ENCODE peak calls at places on chromosomes 13 and 19, in four cellular contexts. One of them, this sample, is unnamed.
A peak's percentile ranks its signal among the peaks of the same experiment; 100 is the strongest.

GRCh38 chr19:10686661-10687517 is 14.3 kb upstream of the QTRT1 start:
- DNase-seq in K562: no peak
- DNase-seq in GM12878: no peak
- DNase-seq in SK-N-SH: peak; percentile 10
- DNase-seq in this sample: no peak

GRCh38 chr13:61685683-61686013 is 270.0 kb upstream of the PCDH20 start:
- DNase-seq in K562: no peak
- DNase-seq in GM12878: no peak
- DNase-seq in SK-N-SH: peak; percentile 11
- DNase-seq in this sample: peak; percentile 24

GRCh38 chr19:15913384-15913783 is 15.5 kb upstream of the CYP4F2 start:
- DNase-seq in SK-N-SH: no peak
- DNase-seq in GM12878: no peak
- DNase-seq in K562: no peak
- DNase-seq in this sample: no peak

GRCh38 chr19:2422951-2423880 is 4.2 kb downstream of the TIMM13 start:
- DNase-seq in GM12878: no peak
- DNase-seq in SK-N-SH: no peak
- DNase-seq in K562: no peak
- DNase-seq in this sample: no peak

GRCh38 chr19:55440411-55441105 is 2.5 kb downstream of the SHISA7 start:
- DNase-seq in GM12878: no peak
- DNase-seq in K562: peak; percentile 95
- DNase-seq in SK-N-SH: peak; percentile 94
- DNase-seq in this sample: no peak

GRCh38 chr13:83883061-83883523 is 818 bp upstream of the SLITRK1 start:
- DNase-seq in SK-N-SH: no peak
- DNase-seq in K562: no peak
- DNase-seq in GM12878: no peak
- DNase-seq in this sample: no peak

GRCh38 chr13:113534236-113534860 is 43.8 kb upstream of the DCUN1D2 start:
- DNase-seq in GM12878: no peak
- DNase-seq in SK-N-SH: no peak
- DNase-seq in K562: no peak
- DNase-seq in this sample: no peak

GRCh38 chr13:99289674-99290337 is 17.4 kb downstream of the GPR183 start:
- DNase-seq in GM12878: no peak
- DNase-seq in SK-N-SH: no peak
- DNase-seq in K562: no peak
- DNase-seq in this sample: no peak

GRCh38 chr13:90675129-90675528 is 672.4 kb upstream of the MIR17HG start:
- DNase-seq in GM12878: no peak
- DNase-seq in K562: no peak
- DNase-seq in SK-N-SH: peak; percentile 11
- DNase-seq in this sample: no peak

GRCh38 chr19:19782783-19783182 is 38.8 kb downstream of the ZNF506 start:
- DNase-seq in GM12878: no peak
- DNase-seq in SK-N-SH: no peak
- DNase-seq in K562: no peak
- DNase-seq in this sample: no peak

GRCh38 chr13:21361706-21362105 is 97.4 kb downstream of the ZDHHC20 start:
- DNase-seq in K562: no peak
- DNase-seq in GM12878: no peak
- DNase-seq in SK-N-SH: no peak
- DNase-seq in this sample: no peak

GRCh38 chr13:28355822-28356371 is 139.0 kb downstream of the FLT1 start:
- DNase-seq in SK-N-SH: no peak
- DNase-seq in K562: no peak
- DNase-seq in GM12878: no peak
- DNase-seq in this sample: no peak

GRCh38 chr13:43487459-43487858 is 299.3 kb downstream of the ENOX1 start:
- DNase-seq in K562: no peak
- DNase-seq in SK-N-SH: peak; percentile 21
- DNase-seq in GM12878: no peak
- DNase-seq in this sample: no peak

GRCh38 chr19:41795031-41795461 is 1.3 kb upstream of the CEACAM3 start:
- DNase-seq in K562: peak; percentile 36
- DNase-seq in GM12878: peak; percentile 23
- DNase-seq in SK-N-SH: peak; percentile 35
- DNase-seq in this sample: peak; percentile 49

GRCh38 chr13:49240017-49240416 is 7.7 kb upstream of the CDADC1 start:
- DNase-seq in SK-N-SH: no peak
- DNase-seq in GM12878: no peak
- DNase-seq in K562: no peak
- DNase-seq in this sample: no peak

GRCh38 chr19:58305932-58306323 is 751 bp downstream of the ERVK3-1 start:
- DNase-seq in GM12878: no peak
- DNase-seq in K562: no peak
- DNase-seq in SK-N-SH: peak; percentile 38
- DNase-seq in this sample: peak; percentile 36

GRCh38 chr13:102846261-102847015 is 606 bp downstream of the ERCC5 start:
- DNase-seq in K562: no peak
- DNase-seq in SK-N-SH: peak; percentile 41
- DNase-seq in GM12878: no peak
- DNase-seq in this sample: peak; percentile 5

GRCh38 chr19:33406521-33407139 is 33.1 kb downstream of the CEBPG start:
- DNase-seq in SK-N-SH: peak; percentile 94
- DNase-seq in GM12878: no peak
- DNase-seq in K562: peak; percentile 88
- DNase-seq in this sample: peak; percentile 95

GRCh38 chr13:50529154-50529882 is 314.2 kb downstream of the DLEU7 start:
- DNase-seq in SK-N-SH: peak; percentile 37
- DNase-seq in GM12878: no peak
- DNase-seq in K562: no peak
- DNase-seq in this sample: peak; percentile 67

GRCh38 chr19:51520710-51521109 is 10.8 kb downstream of the SIGLEC6 start:
- DNase-seq in K562: no peak
- DNase-seq in SK-N-SH: no peak
- DNase-seq in GM12878: no peak
- DNase-seq in this sample: no peak

GRCh38 chr13:41590643-41591042 is 133.3 kb downstream of the RGCC start:
- DNase-seq in K562: no peak
- DNase-seq in GM12878: no peak
- DNase-seq in SK-N-SH: no peak
- DNase-seq in this sample: no peak

GRCh38 chr19:49468746-49469447 is 5.1 kb upstream of the FLT3LG start:
- DNase-seq in SK-N-SH: no peak
- DNase-seq in K562: peak; percentile 85
- DNase-seq in GM12878: peak; percentile 97
- DNase-seq in this sample: peak; percentile 82

GRCh38 chr19:18479964-18480723 is 41.7 kb downstream of the ELL start:
- DNase-seq in K562: no peak
- DNase-seq in SK-N-SH: no peak
- DNase-seq in GM12878: no peak
- DNase-seq in this sample: no peak

GRCh38 chr19:35459414-35460082 is 11.5 kb downstream of the FFAR2 start:
- DNase-seq in SK-N-SH: peak; percentile 25
- DNase-seq in K562: no peak
- DNase-seq in GM12878: no peak
- DNase-seq in this sample: no peak

GRCh38 chr13:26220575-26220974 is 1.5 kb downstream of the RNF6 start:
- DNase-seq in SK-N-SH: no peak
- DNase-seq in GM12878: no peak
- DNase-seq in K562: no peak
- DNase-seq in this sample: no peak

GRCh38 chr19:11421607-11422098 is 2.5 kb upstream of the RGL3 start:
- DNase-seq in GM12878: no peak
- DNase-seq in K562: peak; percentile 89
- DNase-seq in SK-N-SH: peak; percentile 77
- DNase-seq in this sample: no peak

GRCh38 chr13:108158746-108159145 is 56.6 kb downstream of the LIG4 start:
- DNase-seq in SK-N-SH: no peak
- DNase-seq in GM12878: no peak
- DNase-seq in K562: no peak
- DNase-seq in this sample: no peak

GRCh38 chr13:30585748-30586262 is 31.9 kb upstream of the USPL1 start:
- DNase-seq in GM12878: no peak
- DNase-seq in SK-N-SH: no peak
- DNase-seq in K562: no peak
- DNase-seq in this sample: no peak

GRCh38 chr19:11446652-11447301 is 11.3 kb downstream of the PRKCSH start:
- DNase-seq in SK-N-SH: peak; percentile 97
- DNase-seq in K562: peak; percentile 86
- DNase-seq in GM12878: no peak
- DNase-seq in this sample: peak; percentile 70

GRCh38 chr19:48999481-49000325 is 6.0 kb downstream of the RUVBL2 start:
- DNase-seq in K562: peak; percentile 56
- DNase-seq in SK-N-SH: peak; percentile 65
- DNase-seq in GM12878: no peak
- DNase-seq in this sample: peak; percentile 81

GRCh38 chr13:45295536-45295935 is 45.4 kb downstream of the TPT1 start:
- DNase-seq in GM12878: no peak
- DNase-seq in K562: no peak
- DNase-seq in SK-N-SH: no peak
- DNase-seq in this sample: no peak

GRCh38 chr13:48155850-48156249 is 60.9 kb upstream of the MED4 start:
- DNase-seq in K562: no peak
- DNase-seq in GM12878: peak; percentile 24
- DNase-seq in SK-N-SH: no peak
- DNase-seq in this sample: peak; percentile 23

GRCh38 chr19:37998801-37999308 is 91.8 kb downstream of the SIPA1L3 start:
- DNase-seq in GM12878: no peak
- DNase-seq in K562: no peak
- DNase-seq in SK-N-SH: no peak
- DNase-seq in this sample: no peak

GRCh38 chr19:37994823-37995130 is 87.8 kb downstream of the SIPA1L3 start:
- DNase-seq in K562: no peak
- DNase-seq in GM12878: no peak
- DNase-seq in SK-N-SH: no peak
- DNase-seq in this sample: no peak

GRCh38 chr19:37999309-38000213 is 92.6 kb downstream of the SIPA1L3 start:
- DNase-seq in GM12878: no peak
- DNase-seq in K562: no peak
- DNase-seq in SK-N-SH: no peak
- DNase-seq in this sample: peak; percentile 97

GRCh38 chr19:37995346-37995745 is 88.3 kb downstream of the SIPA1L3 start:
- DNase-seq in K562: no peak
- DNase-seq in GM12878: no peak
- DNase-seq in SK-N-SH: no peak
- DNase-seq in this sample: no peak

GRCh38 chr19:37997911-37998344 is 90.9 kb downstream of the SIPA1L3 start:
- DNase-seq in GM12878: no peak
- DNase-seq in SK-N-SH: no peak
- DNase-seq in K562: no peak
- DNase-seq in this sample: peak; percentile 72
- TF ChIP-seq RCOR1 in GM12878: no peak
- TF ChIP-seq RCOR1 in SK-N-SH: no peak
- TF ChIP-seq RCOR1 in K562: no peak
- TF ChIP-seq RCOR1 in this sample: no peak

GRCh38 chr19:30733826-30734550 is 361.8 kb downstream of the ZNF536 start:
- DNase-seq in SK-N-SH: peak; percentile 67
- DNase-seq in K562: no peak
- DNase-seq in GM12878: no peak
- DNase-seq in this sample: no peak
- TF ChIP-seq CTCF in SK-N-SH: no peak
- TF ChIP-seq CTCF in K562: no peak
- TF ChIP-seq CTCF in GM12878: no peak
- TF ChIP-seq CTCF in this sample: no peak

GRCh38 chr19:17107546-17108452 is 32.2 kb downstream of the MYO9B start:
- DNase-seq in SK-N-SH: peak; percentile 57
- DNase-seq in GM12878: no peak
- DNase-seq in K562: no peak
- DNase-seq in this sample: peak; percentile 86
- TF ChIP-seq MAX in SK-N-SH: peak; percentile 92
- TF ChIP-seq MAX in GM12878: no peak
- TF ChIP-seq MAX in K562: no peak
- TF ChIP-seq MAX in this sample: peak; percentile 86

GRCh38 chr13:63189712-63190111 is 1774.1 kb upstream of the PCDH20 start:
- DNase-seq in GM12878: no peak
- DNase-seq in K562: no peak
- DNase-seq in SK-N-SH: no peak
- DNase-seq in this sample: no peak

GRCh38 chr13:63190219-63190618 is 1774.6 kb upstream of the PCDH20 start:
- DNase-seq in K562: no peak
- DNase-seq in GM12878: no peak
- DNase-seq in SK-N-SH: peak; percentile 5
- DNase-seq in this sample: no peak

GRCh38 chr13:63184693-63185092 is 1769.0 kb upstream of the PCDH20 start:
- DNase-seq in GM12878: no peak
- DNase-seq in K562: no peak
- DNase-seq in SK-N-SH: no peak
- DNase-seq in this sample: peak; percentile 0
- TF ChIP-seq RCOR1 in GM12878: no peak
- TF ChIP-seq RCOR1 in K562: no peak
- TF ChIP-seq RCOR1 in SK-N-SH: no peak
- TF ChIP-seq RCOR1 in this sample: no peak

This sample was measured in A549.